ENCODE peak calls at places on chromosomes 2 and 18, in nine cellular contexts. Y is uterus; Q is NCI-H1694 treated with DMSO at 0.1 percent for 48 hours; J is kidney tubule cell; S is NCI-H1436; C is lower lobe of right lung; K is iPS DF 19.7; G is germinal center; V is activated CD4-positive, alpha-beta T cell treated with anti-CD3 and anti-CD28 coated beads, Interleukin-2, amount 50 U/mL, for 1 hour. N is an unnamed sample.

GRCh38 chr2:217289909-217290283 is 430.0 kb upstream of the TNP1 start:
- DNase-seq in Y (no peak), Q (no peak), J (no peak), S (peak), C (no peak), K (no peak), G (no peak), V (no peak), N (no peak)

GRCh38 chr2:40606862-40607261 is 155.0 kb upstream of the SLC8A1 start:
- DNase-seq in Y (no peak), Q (no peak), J (no peak), S (no peak), C (no peak), K (no peak), G (no peak), V (no peak), N (no peak)

GRCh38 chr18:54043484-54044256 is 180.8 kb downstream of the MBD2 start:
- DNase-seq in Y (no peak), Q (no peak), J (peak), S (no peak), C (no peak), K (no peak), G (no peak), V (no peak), N (no peak)

GRCh38 chr2:112674229-112674628 is 28.5 kb downstream of the SLC20A1 start:
- DNase-seq in Y (peak), Q (no peak), J (no peak), S (no peak), C (peak), K (no peak), G (no peak), V (no peak), N (peak)

GRCh38 chr2:44912660-44913059 is 28.8 kb upstream of the SIX3 start:
- DNase-seq in Y (no peak), Q (no peak), J (peak), S (no peak), C (no peak), K (no peak), G (no peak), V (no peak), N (peak)

GRCh38 chr2:112831380-112831930 is 5.1 kb downstream of the IL1B start:
- DNase-seq in Y (no peak), Q (no peak), J (peak), S (no peak), C (no peak), K (no peak), G (no peak), V (no peak), N (no peak)

GRCh38 chr2:4693266-4693665 is 989.9 kb downstream of the DCDC2C start:
- DNase-seq in Y (no peak), Q (no peak), J (peak), S (no peak), C (no peak), K (no peak), G (no peak), V (no peak), N (peak)

GRCh38 chr2:235394278-235394828 is 99.5 kb upstream of the AGAP1 start:
- DNase-seq in Y (no peak), Q (no peak), J (peak), S (no peak), C (no peak), K (no peak), G (no peak), V (no peak), N (no peak)

GRCh38 chr2:240620149-240620731 is 5.0 kb upstream of the GPR35 start:
- DNase-seq in Y (no peak), Q (no peak), J (no peak), S (no peak), C (peak), K (no peak), G (no peak), V (no peak), N (peak)

GRCh38 chr2:68193774-68194372 is 36.2 kb downstream of the PNO1 start:
- DNase-seq in Y (no peak), Q (no peak), J (peak), S (no peak), C (no peak), K (no peak), G (no peak), V (no peak), N (no peak)

GRCh38 chr2:16623046-16623445 is 42.6 kb downstream of the CYRIA start:
- DNase-seq in Y (no peak), Q (no peak), J (peak), S (no peak), C (no peak), K (no peak), G (no peak), V (no peak), N (no peak)

GRCh38 chr18:24659837-24660720 is 199.6 kb downstream of the HRH4 start:
- DNase-seq in Y (peak), Q (no peak), J (no peak), S (no peak), C (peak), K (no peak), G (peak), V (peak), N (peak)

GRCh38 chr2:75580156-75580555 is 19.4 kb upstream of the EVA1A start:
- DNase-seq in Y (no peak), Q (no peak), J (no peak), S (no peak), C (no peak), K (no peak), G (no peak), V (no peak), N (no peak)

GRCh38 chr2:88919087-88919738 is 227.7 kb downstream of the RPIA start:
- DNase-seq in Y (no peak), Q (peak), J (peak), S (no peak), C (no peak), K (no peak), G (no peak), V (no peak), N (no peak)

GRCh38 chr2:178403671-178404379 is 47.1 kb downstream of the PRKRA start:
- DNase-seq in Y (no peak), Q (no peak), J (no peak), S (no peak), C (no peak), K (no peak), G (no peak), V (no peak), N (no peak)

GRCh38 chr2:219159771-219160185 is 837 bp downstream of the NHEJ1 start:
- DNase-seq in Y (no peak), Q (no peak), J (no peak), S (no peak), C (no peak), K (no peak), G (peak), V (no peak), N (no peak)

GRCh38 chr2:86598966-86599365 is 24.7 kb downstream of the RNF103 start:
- DNase-seq in Y (no peak), Q (no peak), J (no peak), S (no peak), C (no peak), K (no peak), G (no peak), V (no peak), N (no peak)

GRCh38 chr2:236871500-236872001 is 214.1 kb upstream of the COPS8 start:
- DNase-seq in Y (no peak), Q (peak), J (peak), S (no peak), C (peak), K (no peak), G (peak), V (no peak), N (no peak)

GRCh38 chr18:56702946-56703345 is 51.8 kb downstream of the WDR7 start:
- DNase-seq in Y (no peak), Q (peak), J (peak), S (peak), C (no peak), K (no peak), G (peak), V (no peak), N (no peak)

GRCh38 chr2:65049010-65049639 is 7.1 kb upstream of the CEP68 start:
- DNase-seq in Y (no peak), Q (no peak), J (peak), S (no peak), C (no peak), K (peak), G (no peak), V (no peak), N (no peak)

GRCh38 chr2:27092696-27093429 is 6.3 kb downstream of the KHK start:
- DNase-seq in Y (no peak), Q (no peak), J (peak), S (no peak), C (no peak), K (no peak), G (no peak), V (no peak), N (no peak)

GRCh38 chr2:109721626-109722025 is 72.5 kb upstream of the RGPD5 start:
- DNase-seq in Y (no peak), Q (no peak), J (no peak), S (no peak), C (no peak), K (no peak), G (no peak), V (no peak), N (peak)

N was measured in posterior vena cava.